ENCODE peak calls at places on chromosomes 12 and 14, in five cellular contexts. X is astrocyte of the cerebellum; D is CD8-positive, alpha-beta memory T cell; R is amniotic stem cell; Q is DMS153. C is an unnamed sample.

GRCh38 chr12:113010701-113011100 is 32.4 kb downstream of the OAS2 start:
- DNase-seq in R (no peak), Q (no peak), X (no peak), D (no peak), C (no peak)

GRCh38 chr12:98653866-98654493 is 8.9 kb downstream of the APAF1 start:
- DNase-seq in D (peak), X (peak), R (peak), Q (peak), C (peak)

GRCh38 chr14:101813171-101813759 is 51.8 kb downstream of the PPP2R5C start:
- DNase-seq in D (no peak), Q (no peak), X (no peak), R (no peak), C (no peak)

GRCh38 chr12:40446385-40446784 is 221.6 kb downstream of the LRRK2 start:
- DNase-seq in X (no peak), Q (no peak), D (no peak), R (no peak), C (no peak)

GRCh38 chr14:101731187-101732080 is 30.1 kb upstream of the PPP2R5C start:
- DNase-seq in D (peak), R (no peak), Q (peak), X (peak), C (peak)

GRCh38 chr14:32370720-32371119 is 41.6 kb downstream of the AKAP6 start:
- DNase-seq in Q (no peak), D (no peak), X (peak), R (peak), C (no peak)

GRCh38 chr12:120742207-120742536 is 16.5 kb downstream of the ACADS start:
- DNase-seq in R (no peak), X (no peak), D (no peak), Q (no peak), C (no peak)

GRCh38 chr12:131218291-131219172 is 264.8 kb downstream of the ADGRD1 start:
- DNase-seq in Q (no peak), R (no peak), X (no peak), D (no peak), C (peak)

GRCh38 chr12:112159146-112159541 is 33.8 kb downstream of the TRAFD1 start:
- DNase-seq in X (no peak), D (no peak), R (no peak), Q (no peak), C (no peak)

GRCh38 chr14:30193791-30194407 is 266.3 kb upstream of the PRKD1 start:
- DNase-seq in R (peak), X (no peak), Q (no peak), D (no peak), C (no peak)

GRCh38 chr12:46460682-46461215 is 88.2 kb upstream of the SLC38A2 start:
- DNase-seq in R (no peak), Q (no peak), D (no peak), X (no peak), C (no peak)

GRCh38 chr12:104356231-104357115 is 52.9 kb downstream of the EID3 start:
- DNase-seq in Q (no peak), X (no peak), R (no peak), D (no peak), C (no peak)

GRCh38 chr12:94305293-94305957 is 154.2 kb downstream of the CEP83 start:
- DNase-seq in D (no peak), X (peak), Q (peak), R (no peak), C (no peak)

GRCh38 chr12:50057896-50058670 is 687 bp downstream of the ASIC1 start:
- DNase-seq in X (no peak), Q (no peak), R (no peak), D (no peak), C (no peak)

GRCh38 chr12:92469837-92470236 is 233.0 kb upstream of the PLEKHG7 start:
- DNase-seq in R (no peak), Q (no peak), X (no peak), D (no peak), C (no peak)

GRCh38 chr14:64610049-64610746 is 60.4 kb downstream of the PPP1R36 start:
- DNase-seq in R (no peak), D (no peak), X (no peak), Q (no peak), C (no peak)

GRCh38 chr12:3150820-3151590 is 73.8 kb downstream of the TSPAN9 start:
- DNase-seq in X (peak), D (no peak), R (peak), Q (peak), C (no peak)

C was measured in naive B cell.